ENCODE peak calls at places on chromosome 3, in six cellular contexts. Y, K, L, Q, S and V are unnamed samples.

GRCh38 chr3:190585771-190586630 is 72.1 kb downstream of the IL1RAP start:
- DNase-seq in Y (peak), K (peak), L (no peak), Q (peak), S (no peak), V (peak)

GRCh38 chr3:128807186-128807830 is 72.1 kb upstream of the ACAD9 start:
- DNase-seq in Y (no peak), K (no peak), L (no peak), Q (no peak), S (no peak), V (no peak)

GRCh38 chr3:178754852-178755510 is 218.7 kb downstream of the KCNMB2 start:
- DNase-seq in Y (no peak), K (no peak), L (no peak), Q (no peak), S (no peak), V (no peak)

GRCh38 chr3:127408684-127409420 is 121.0 kb upstream of the PRR20G start:
- DNase-seq in Y (no peak), K (peak), L (no peak), Q (no peak), S (no peak), V (no peak)

GRCh38 chr3:47024932-47025331 is 45.5 kb downstream of the NBEAL2 start:
- DNase-seq in Y (no peak), K (no peak), L (no peak), Q (no peak), S (no peak), V (no peak)

GRCh38 chr3:66039590-66039887 is 821 bp upstream of the MAGI1 start:
- DNase-seq in Y (peak), K (no peak), L (peak), Q (peak), S (no peak), V (peak)

GRCh38 chr3:10310578-10310977 is 10.3 kb downstream of the SEC13 start:
- DNase-seq in Y (no peak), K (no peak), L (no peak), Q (no peak), S (no peak), V (no peak)

GRCh38 chr3:10798600-10799367 is 17.2 kb upstream of the SLC6A11 start:
- DNase-seq in Y (no peak), K (no peak), L (no peak), Q (no peak), S (no peak), V (no peak)

GRCh38 chr3:170785454-170785853 is 84.5 kb downstream of the RPL22L1 start:
- DNase-seq in Y (no peak), K (no peak), L (no peak), Q (no peak), S (no peak), V (no peak)

GRCh38 chr3:40099875-40100274 is 209.6 kb upstream of the EIF1B start:
- DNase-seq in Y (no peak), K (no peak), L (no peak), Q (no peak), S (no peak), V (no peak)

GRCh38 chr3:182525975-182526374 is 267.3 kb upstream of the ATP11B start:
- DNase-seq in Y (no peak), K (no peak), L (no peak), Q (no peak), S (no peak), V (no peak)

GRCh38 chr3:141526709-141527108 is 39.9 kb downstream of the RASA2 start:
- DNase-seq in Y (no peak), K (no peak), L (no peak), Q (no peak), S (no peak), V (no peak)

GRCh38 chr3:142275856-142276255 is 50.5 kb upstream of the GK5 start:
- DNase-seq in Y (no peak), K (peak), L (no peak), Q (no peak), S (no peak), V (no peak)

GRCh38 chr3:126523745-126524428 is at the start of gene CHST13:
- DNase-seq in Y (peak), K (peak), L (peak), Q (peak), S (no peak), V (no peak)

GRCh38 chr3:120274739-120275167 is 10.3 kb downstream of the GPR156 start:
- DNase-seq in Y (peak), K (no peak), L (no peak), Q (peak), S (no peak), V (no peak)

GRCh38 chr3:42750834-42751233 is 22.2 kb downstream of the CCDC13 start:
- DNase-seq in Y (no peak), K (no peak), L (no peak), Q (no peak), S (no peak), V (no peak)

GRCh38 chr3:49659756-49660155 is 14.4 kb upstream of the APEH start:
- DNase-seq in Y (no peak), K (no peak), L (no peak), Q (no peak), S (no peak), V (no peak)

GRCh38 chr3:82133070-82133606 is 371.7 kb upstream of the GBE1 start:
- DNase-seq in Y (peak), K (peak), L (peak), Q (peak), S (peak), V (peak)

GRCh38 chr3:173893835-173894234 is 496.3 kb downstream of the NLGN1 start:
- DNase-seq in Y (no peak), K (peak), L (no peak), Q (no peak), S (no peak), V (no peak)

GRCh38 chr3:139558351-139559170 is 19.0 kb upstream of the RBP1 start:
- DNase-seq in Y (no peak), K (no peak), L (no peak), Q (no peak), S (no peak), V (no peak)

GRCh38 chr3:4841225-4841624 is 138.0 kb upstream of the BHLHE40 start:
- DNase-seq in Y (no peak), K (no peak), L (no peak), Q (no peak), S (no peak), V (no peak)

GRCh38 chr3:40355410-40355809 is 31.6 kb upstream of the ENTPD3 start:
- DNase-seq in Y (no peak), K (no peak), L (no peak), Q (no peak), S (no peak), V (no peak)

GRCh38 chr3:182917134-182917533 is 63.2 kb downstream of the DCUN1D1 start:
- DNase-seq in Y (no peak), K (no peak), L (peak), Q (no peak), S (no peak), V (no peak)

GRCh38 chr3:108468577-108468976 is 41.8 kb downstream of the MYH15 start:
- DNase-seq in Y (no peak), K (no peak), L (no peak), Q (no peak), S (no peak), V (no peak)

GRCh38 chr3:171320721-171321120 is 139.5 kb downstream of the TNIK start:
- DNase-seq in Y (no peak), K (peak), L (no peak), Q (no peak), S (no peak), V (no peak)

GRCh38 chr3:59809016-59809415 is 759.2 kb upstream of the CFAP20DC start:
- DNase-seq in Y (peak), K (no peak), L (no peak), Q (no peak), S (no peak), V (no peak)

GRCh38 chr3:136925425-136926190 is 32.2 kb upstream of the IL20RB start:
- DNase-seq in Y (no peak), K (no peak), L (no peak), Q (no peak), S (no peak), V (no peak)

GRCh38 chr3:161800985-161801559 is 304.5 kb downstream of the OTOL1 start:
- DNase-seq in Y (no peak), K (no peak), L (no peak), Q (peak), S (peak), V (no peak)

GRCh38 chr3:87268646-87269211 is 7.7 kb downstream of the POU1F1 start:
- DNase-seq in Y (no peak), K (no peak), L (no peak), Q (no peak), S (no peak), V (no peak)

GRCh38 chr3:110795163-110795562 is 276.5 kb upstream of the NECTIN3 start:
- DNase-seq in Y (no peak), K (no peak), L (no peak), Q (no peak), S (no peak), V (no peak)

GRCh38 chr3:119035014-119035346 is 334 bp upstream of the IGSF11 start:
- DNase-seq in Y (no peak), K (no peak), L (peak), Q (no peak), S (no peak), V (no peak)

GRCh38 chr3:185781759-185782158 is 43.1 kb downstream of the IGF2BP2 start:
- DNase-seq in Y (no peak), K (no peak), L (no peak), Q (no peak), S (no peak), V (no peak)

GRCh38 chr3:104788807-104789206 is 577.9 kb upstream of the ALCAM start:
- DNase-seq in Y (no peak), K (no peak), L (no peak), Q (no peak), S (no peak), V (no peak)

GRCh38 chr3:129975332-129976090 is 991 bp downstream of the TRH start:
- DNase-seq in Y (no peak), K (peak), L (no peak), Q (no peak), S (no peak), V (no peak)
- TF ChIP-seq MYC in Y (no peak), K (no peak), L (no peak), Q (no peak), S (no peak), V (no peak)

GRCh38 chr3:124078978-124079911 is 87.3 kb upstream of the ROPN1 start:
- DNase-seq in Y (peak), K (peak), L (peak), Q (peak), S (no peak), V (peak)

GRCh38 chr3:124076231-124076630 is 84.3 kb upstream of the ROPN1 start:
- DNase-seq in Y (no peak), K (no peak), L (no peak), Q (no peak), S (no peak), V (no peak)

GRCh38 chr3:124079912-124080276 is 88.0 kb upstream of the ROPN1 start:
- DNase-seq in Y (no peak), K (no peak), L (no peak), Q (no peak), S (no peak), V (no peak)

DNA sequence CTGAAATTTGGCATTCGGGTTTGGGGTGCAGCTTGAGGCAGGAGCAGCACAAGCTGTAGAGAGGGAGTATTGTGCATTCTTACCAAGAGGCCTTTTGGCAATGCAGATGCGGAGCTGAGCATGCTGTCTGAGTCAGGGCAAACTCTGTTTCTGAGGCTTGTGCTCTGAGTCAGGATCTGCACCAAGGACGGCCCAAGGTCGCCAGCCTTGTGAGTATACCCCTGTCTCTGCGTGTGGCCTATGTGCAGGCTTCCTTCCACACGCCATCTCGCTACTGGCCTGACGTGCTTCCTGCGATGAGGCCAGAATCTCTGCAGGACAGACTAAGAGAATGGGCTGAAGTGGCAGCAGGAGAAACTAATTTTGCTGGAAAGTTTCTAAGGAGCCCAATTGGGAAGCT is 83.8 kb upstream of the ROPN1 start:
- DNase-seq in Y (no peak), K (no peak), L (no peak), Q (no peak), S (no peak), V (no peak)
- TF ChIP-seq MYC in Y (no peak), K (no peak), L (no peak), Q (no peak), S (no peak), V (no peak)

DNA sequence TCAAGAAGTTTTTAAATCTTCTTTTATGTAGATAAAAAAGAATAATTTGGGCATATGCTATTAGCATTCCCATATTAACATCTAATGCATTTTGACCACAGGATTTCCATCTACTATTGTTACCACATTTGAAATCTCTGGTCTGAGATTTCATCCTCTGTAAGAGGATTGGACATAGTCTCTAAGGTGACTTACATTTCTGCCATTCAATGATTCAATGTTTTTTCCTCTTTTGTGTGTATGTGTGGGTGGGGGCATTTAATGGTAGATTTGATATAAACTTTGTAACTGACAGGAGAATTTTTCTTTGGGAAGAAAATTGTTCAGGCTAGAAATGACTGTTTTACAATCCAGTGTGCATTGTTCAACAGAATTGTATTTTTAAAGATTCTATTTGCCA is 307.2 kb upstream of the RBMS3 start:
- DNase-seq in Y (no peak), K (no peak), L (no peak), Q (no peak), S (no peak), V (no peak)
- TF ChIP-seq MYC in Y (no peak), K (no peak), L (no peak), Q (no peak), S (no peak), V (no peak)

GRCh38 chr3:99842826-99843589 is 25.3 kb downstream of the CMSS1 start:
- DNase-seq in Y (peak), K (peak), L (no peak), Q (peak), S (no peak), V (peak)
- TF ChIP-seq MYC in Y (no peak), K (no peak), L (no peak), Q (no peak), S (no peak), V (no peak)

GRCh38 chr3:37943631-37944242 is 46.8 kb upstream of the VILL start:
- DNase-seq in Y (no peak), K (no peak), L (no peak), Q (no peak), S (no peak), V (no peak)

GRCh38 chr3:37944243-37944955 is 46.2 kb upstream of the VILL start:
- DNase-seq in Y (no peak), K (no peak), L (no peak), Q (no peak), S (no peak), V (peak)

GRCh38 chr3:37943126-37943525 is 47.5 kb upstream of the VILL start:
- DNase-seq in Y (no peak), K (no peak), L (no peak), Q (no peak), S (no peak), V (no peak)

GRCh38 chr3:37941608-37942540 is 48.7 kb upstream of the VILL start:
- DNase-seq in Y (no peak), K (no peak), L (no peak), Q (no peak), S (no peak), V (peak)

DNA sequence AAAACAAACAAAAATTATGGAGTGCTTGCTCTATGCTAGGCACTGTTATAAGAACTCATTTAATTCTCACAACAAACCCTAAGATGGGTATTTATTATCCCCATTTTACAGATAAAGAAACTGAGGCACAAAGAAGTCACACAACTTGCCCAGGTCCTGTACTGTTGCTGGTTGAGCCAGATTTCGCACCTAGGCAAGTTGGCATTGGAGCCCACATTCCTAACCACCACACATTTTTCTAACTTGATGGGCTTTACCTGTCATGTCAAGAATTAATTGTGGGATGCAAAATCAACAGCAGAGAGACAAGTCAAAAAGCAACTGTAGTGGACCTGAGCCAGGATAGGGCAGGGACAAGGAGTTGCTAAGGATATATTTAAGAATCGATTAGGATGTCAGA is 47.9 kb upstream of the VILL start:
- DNase-seq in Y (no peak), K (no peak), L (no peak), Q (no peak), S (no peak), V (no peak)
- TF ChIP-seq MYC in Y (no peak), K (no peak), L (no peak), Q (no peak), S (no peak), V (no peak)

GRCh38 chr3:53235545-53235944 is 20.3 kb downstream of the TKT start:
- DNase-seq in Y (no peak), K (no peak), L (no peak), Q (no peak), S (no peak), V (no peak)

GRCh38 chr3:53234841-53235232 is 21.0 kb downstream of the TKT start:
- DNase-seq in Y (no peak), K (no peak), L (no peak), Q (no peak), S (no peak), V (no peak)

GRCh38 chr3:53238051-53238850 is 17.6 kb downstream of the TKT start:
- DNase-seq in Y (peak), K (no peak), L (no peak), Q (peak), S (no peak), V (peak)

GRCh38 chr3:53234130-53234840 is 21.5 kb downstream of the TKT start:
- DNase-seq in Y (no peak), K (no peak), L (no peak), Q (no peak), S (no peak), V (no peak)

DNA sequence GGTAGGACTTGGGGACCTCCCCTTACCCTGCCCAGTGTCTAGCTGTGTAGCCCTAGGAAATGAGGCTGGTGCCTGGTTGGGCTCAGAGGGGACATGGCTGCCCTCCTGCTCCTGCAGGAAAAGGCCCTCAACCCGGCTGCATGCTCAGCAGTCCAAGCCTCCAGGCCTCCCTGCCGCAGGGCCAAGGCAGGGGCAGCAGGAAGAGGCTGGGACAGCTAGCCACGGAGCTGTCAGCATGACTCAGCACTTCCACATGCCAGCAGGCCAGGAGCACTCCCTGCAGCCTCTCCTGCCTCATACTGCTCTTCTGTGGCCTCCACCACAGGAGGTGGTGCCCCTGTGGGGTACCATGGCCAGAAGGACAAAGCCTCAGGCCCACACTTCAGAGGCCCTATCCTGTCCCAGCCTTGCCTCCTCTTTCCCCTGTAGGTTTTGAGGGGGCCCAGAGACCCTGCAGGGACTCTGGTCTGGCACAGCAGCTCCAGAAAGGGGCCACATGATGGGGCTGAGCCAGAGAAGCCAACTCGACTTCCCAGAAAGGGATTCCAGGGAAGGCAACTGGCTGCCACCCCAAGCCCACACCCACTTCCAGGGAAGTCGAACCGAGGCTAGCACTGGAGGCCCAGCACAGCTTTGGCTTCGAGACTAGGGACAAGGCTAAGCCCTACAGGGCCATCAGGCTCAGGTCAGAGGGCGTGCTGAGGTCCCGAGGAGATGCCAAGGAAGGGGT is 19.5 kb downstream of the TKT start:
- DNase-seq in Y (peak), K (peak), L (peak), Q (peak), S (no peak), V (peak)
- TF ChIP-seq MYC in Y (no peak), K (peak), L (peak), Q (peak), S (no peak), V (peak)

DNA sequence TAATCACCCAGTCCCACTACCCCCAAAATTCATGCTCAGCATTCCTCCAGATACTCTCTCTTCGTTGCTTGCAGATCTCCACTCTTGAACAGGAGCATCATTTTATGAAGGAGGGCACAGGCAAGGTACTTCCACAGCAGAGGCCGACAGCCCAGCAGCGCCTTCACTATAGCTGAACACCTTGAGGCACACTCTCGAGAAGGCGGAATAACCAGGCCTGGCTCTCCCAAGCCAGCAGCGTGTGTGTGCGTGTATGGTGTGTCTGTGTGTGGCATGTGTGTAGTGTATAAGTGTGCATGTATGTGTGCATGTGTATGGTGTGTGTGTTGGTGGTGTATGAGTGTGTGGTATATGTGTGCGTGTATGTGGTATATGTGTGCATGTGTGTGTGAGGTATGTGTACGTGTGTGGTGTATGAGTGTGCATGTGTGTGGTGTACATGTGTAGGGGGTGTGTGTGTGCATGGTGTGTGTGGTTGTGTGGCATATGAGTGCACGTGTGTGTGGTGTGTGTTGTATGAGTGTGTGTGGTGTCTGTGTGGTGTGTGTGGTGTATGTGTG is 161.8 kb downstream of the XXYLT1 start:
- DNase-seq in Y (no peak), K (no peak), L (no peak), Q (no peak), S (no peak), V (no peak)
- TF ChIP-seq MYC in Y (no peak), K (no peak), L (no peak), Q (no peak), S (no peak), V (no peak)

DNA sequence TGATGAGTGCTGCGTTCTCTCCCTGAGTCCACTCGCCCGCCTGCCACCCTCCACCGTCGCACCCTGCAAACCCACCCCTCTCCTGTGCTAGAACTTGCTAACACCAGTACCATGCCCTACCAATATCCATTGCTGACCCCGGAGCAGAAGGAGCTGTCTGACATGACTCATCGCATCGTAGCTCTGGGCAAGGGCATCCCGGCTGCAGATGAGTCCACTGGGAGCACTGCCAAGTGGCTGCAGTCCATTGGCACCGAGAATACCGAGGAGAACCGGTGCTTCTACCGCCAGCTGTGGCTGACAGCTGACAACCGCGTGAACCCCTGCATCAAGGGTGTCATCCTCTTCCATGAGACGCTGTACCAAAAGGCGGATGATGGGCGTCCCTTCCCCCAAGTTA is 4.9 kb upstream of the ALAS1 start:
- DNase-seq in Y (peak), K (no peak), L (no peak), Q (no peak), S (no peak), V (no peak)
- TF ChIP-seq MYC in Y (no peak), K (no peak), L (no peak), Q (no peak), S (no peak), V (no peak)